ENCODE peak calls at places on chromosome 3, in six cellular contexts. R is hepatocyte; X is neural crest cell; H is activated CD4-positive, alpha-beta T cell treated with anti-CD3 and anti-CD28 coated beads for 48 hours; K is SJSA1; U is DMS79. W is an unnamed sample.

GRCh38 chr3:140843656-140844055 is 98.0 kb upstream of the SLC25A36 start:
- DNase-seq in R (no peak), X (no peak), H (no peak), K (no peak), U (no peak), W (no peak)

GRCh38 chr3:135531996-135532395 is 433.5 kb upstream of the PPP2R3A start:
- DNase-seq in R (peak; percentile 22), X (no peak), H (no peak), K (no peak), U (peak; percentile 66), W (no peak)

GRCh38 chr3:52487788-52488691 is 7.1 kb upstream of the STAB1 start:
- DNase-seq in R (no peak), X (no peak), H (no peak), K (no peak), U (no peak), W (no peak)

GRCh38 chr3:194323785-194324735 is 27.1 kb downstream of the CPN2 start:
- DNase-seq in R (peak; percentile 89), X (no peak), H (peak; percentile 48), K (no peak), U (no peak), W (no peak)

GRCh38 chr3:127751782-127752181 is 70.5 kb downstream of the MGLL start:
- DNase-seq in R (no peak), X (no peak), H (no peak), K (no peak), U (no peak), W (no peak)

GRCh38 chr3:13473020-13473419 is 7.1 kb upstream of the HDAC11 start:
- DNase-seq in R (no peak), X (no peak), H (no peak), K (no peak), U (no peak), W (no peak)

GRCh38 chr3:14216257-14217048 is 37.8 kb downstream of the LSM3 start:
- DNase-seq in R (no peak), X (peak; percentile 25), H (peak; percentile 58), K (no peak), U (no peak), W (no peak)

GRCh38 chr3:156751461-156752025 is 74.6 kb upstream of the LEKR1 start:
- DNase-seq in R (peak; percentile 53), X (no peak), H (no peak), K (peak; percentile 92), U (no peak), W (no peak)

GRCh38 chr3:171753665-171754408 is 56.4 kb downstream of the PLD1 start:
- DNase-seq in R (no peak), X (no peak), H (peak; percentile 15), K (no peak), U (no peak), W (no peak)

GRCh38 chr3:47399531-47400270 is 18.9 kb downstream of the PTPN23 start:
- DNase-seq in R (no peak), X (no peak), H (no peak), K (no peak), U (no peak), W (no peak)

GRCh38 chr3:142353571-142353970 is 94.3 kb downstream of the XRN1 start:
- DNase-seq in R (no peak), X (no peak), H (no peak), K (no peak), U (no peak), W (no peak)

GRCh38 chr3:132242095-132242494 is 75.1 kb upstream of the ACP3 start:
- DNase-seq in R (no peak), X (no peak), H (no peak), K (no peak), U (no peak), W (no peak)

GRCh38 chr3:123094914-123095313 is 28.1 kb downstream of the PDIA5 start:
- DNase-seq in R (no peak), X (no peak), H (no peak), K (no peak), U (no peak), W (no peak)

GRCh38 chr3:124669470-124669869 is 60.8 kb upstream of the UMPS start:
- DNase-seq in R (no peak), X (no peak), H (no peak), K (no peak), U (no peak), W (no peak)

GRCh38 chr3:31934866-31935265 is 46.2 kb downstream of the OSBPL10 start:
- DNase-seq in R (no peak), X (no peak), H (no peak), K (no peak), U (no peak), W (no peak)

GRCh38 chr3:69294014-69294771 is 91.7 kb downstream of the FRMD4B start:
- DNase-seq in R (peak; percentile 43), X (no peak), H (no peak), K (no peak), U (no peak), W (no peak)

GRCh38 chr3:136281966-136282554 is 31.9 kb downstream of the PCCB start:
- DNase-seq in R (no peak), X (no peak), H (no peak), K (no peak), U (no peak), W (no peak)

GRCh38 chr3:46119709-46120498 is 88.2 kb downstream of the CCR1 start:
- DNase-seq in R (no peak), X (no peak), H (no peak), K (no peak), U (no peak), W (no peak)

GRCh38 chr3:123344175-123344908 is 104.5 kb downstream of the ADCY5 start:
- DNase-seq in R (no peak), X (no peak), H (no peak), K (no peak), U (no peak), W (no peak)

GRCh38 chr3:78256123-78256522 is 1216.2 kb downstream of the ROBO2 start:
- DNase-seq in R (no peak), X (no peak), H (no peak), K (no peak), U (no peak), W (no peak)

GRCh38 chr3:94525039-94525438 is 462.2 kb downstream of the NSUN3 start:
- DNase-seq in R (peak; percentile 69), X (peak; percentile 21), H (no peak), K (peak; percentile 45), U (no peak), W (no peak)

GRCh38 chr3:82044918-82045715 is 283.7 kb upstream of the GBE1 start:
- DNase-seq in R (no peak), X (no peak), H (no peak), K (no peak), U (no peak), W (no peak)

GRCh38 chr3:167820114-167820865 is 84.8 kb downstream of the SERPINI1 start:
- DNase-seq in R (no peak), X (no peak), H (no peak), K (no peak), U (no peak), W (no peak)

GRCh38 chr3:194313642-194314430 is 37.3 kb downstream of the CPN2 start:
- DNase-seq in R (no peak), X (no peak), H (no peak), K (no peak), U (no peak), W (no peak)

GRCh38 chr3:189272500-189273119 is 100.8 kb downstream of the TPRG1 start:
- DNase-seq in R (peak; percentile 16), X (no peak), H (no peak), K (no peak), U (no peak), W (no peak)